ENCODE peak calls at places on chromosomes 5 and 9, in seven cellular contexts. H is tibial artery, W is endothelial cell of umbilical vein, K is ovary, O is lower leg skin, V is hepatocyte, M is cardiac fibroblast. Q is an unnamed sample.

GRCh38 chr5:35026941-35027340 is 20.8 kb downstream of the AGXT2 start:
- DNase-seq in O (no peak), W (no peak), H (no peak), M (no peak), V (no peak), K (no peak), Q (no peak)

GRCh38 chr5:1564182-1564748 is 40.5 kb upstream of the LPCAT1 start:
- DNase-seq in O (peak; percentile 36), K (no peak), H (no peak), M (peak; percentile 76), W (peak; percentile 70), V (no peak), Q (peak; percentile 98)

GRCh38 chr9:88957526-88957925 is 33.7 kb upstream of the S1PR3 start:
- DNase-seq in K (no peak), O (no peak), V (no peak), H (no peak), W (no peak), M (no peak), Q (no peak)

GRCh38 chr5:132104561-132104960 is 31.0 kb downstream of the CSF2 start:
- DNase-seq in H (no peak), M (peak; percentile 66), K (no peak), W (no peak), V (no peak), O (no peak), Q (no peak)

GRCh38 chr5:72137826-72138409 is 30.6 kb downstream of the MAP1B start:
- DNase-seq in O (no peak), H (no peak), K (no peak), M (no peak), V (no peak), W (peak; percentile 51), Q (no peak)

GRCh38 chr9:122180633-122181032 is 20.9 kb downstream of the MORN5 start:
- DNase-seq in M (peak; percentile 83), K (no peak), O (no peak), V (peak; percentile 75), H (no peak), W (peak; percentile 27), Q (no peak)

GRCh38 chr5:142200387-142200786 is 91.8 kb downstream of the NDFIP1 start:
- DNase-seq in W (no peak), M (no peak), O (no peak), H (no peak), V (no peak), K (no peak), Q (no peak)

GRCh38 chr5:126615286-126615685 is 14.5 kb downstream of the PHAX start:
- DNase-seq in H (no peak), K (no peak), M (no peak), V (no peak), W (no peak), O (no peak), Q (no peak)

GRCh38 chr9:96875460-96876142 is 21.3 kb upstream of the ZNF782 start:
- DNase-seq in W (peak; percentile 87), H (no peak), M (peak; percentile 80), O (no peak), K (no peak), V (peak; percentile 92), Q (no peak)
- TF ChIP-seq CTCF in W (peak; percentile 27), H (no peak), M (peak; percentile 18), O (no peak), K (no peak), V (peak; percentile 50), Q (no peak)

GRCh38 chr9:130915096-130915447 is 18.5 kb upstream of the QRFP start:
- DNase-seq in K (no peak), M (no peak), W (no peak), O (no peak), V (no peak), H (no peak), Q (no peak)
- TF ChIP-seq CTCF in K (no peak), M (no peak), W (no peak), O (no peak), V (no peak), H (no peak), Q (no peak)

GRCh38 chr5:144469106-144469505 is 298.4 kb downstream of the KCTD16 start:
- DNase-seq in M (peak; percentile 65), O (no peak), V (no peak), K (no peak), W (no peak), H (no peak), Q (no peak)

GRCh38 chr5:144468542-144468941 is 297.9 kb downstream of the KCTD16 start:
- DNase-seq in O (no peak), M (peak; percentile 36), V (no peak), K (no peak), W (no peak), H (no peak), Q (no peak)

GRCh38 chr5:144473650-144474049 is 303.0 kb downstream of the KCTD16 start:
- DNase-seq in H (no peak), V (no peak), W (no peak), K (no peak), M (no peak), O (no peak), Q (no peak)

GRCh38 chr5:144465441-144465840 is 294.8 kb downstream of the KCTD16 start:
- DNase-seq in M (no peak), W (no peak), V (no peak), K (no peak), O (no peak), H (no peak), Q (no peak)

DNA sequence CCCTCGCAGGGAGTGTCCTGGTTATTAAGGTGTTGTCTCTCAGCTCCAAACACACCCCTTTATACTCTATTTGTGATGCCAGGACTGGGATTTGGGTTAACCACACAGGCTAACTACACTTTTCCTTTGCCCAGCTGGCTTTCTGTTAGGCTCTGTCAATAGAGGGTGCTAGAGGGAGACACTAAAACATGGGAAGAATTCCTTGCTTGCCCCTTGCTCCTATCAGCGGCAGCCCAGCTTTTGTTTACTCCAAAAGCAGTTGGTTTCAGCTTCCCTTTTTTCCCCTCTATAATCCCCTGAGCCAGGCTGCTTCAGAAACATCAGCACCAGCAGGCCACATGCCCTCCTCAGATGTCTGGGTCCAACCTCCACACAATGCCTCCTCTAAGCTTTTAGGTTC is 297.1 kb downstream of the KCTD16 start:
- DNase-seq in M (peak; percentile 70), K (no peak), O (no peak), W (peak; percentile 40), V (peak; percentile 60), H (no peak), Q (no peak)
- TF ChIP-seq CTCF in M (peak; percentile 76), K (no peak), O (no peak), W (peak; percentile 55), V (peak; percentile 55), H (peak; percentile 25), Q (no peak)

DNA sequence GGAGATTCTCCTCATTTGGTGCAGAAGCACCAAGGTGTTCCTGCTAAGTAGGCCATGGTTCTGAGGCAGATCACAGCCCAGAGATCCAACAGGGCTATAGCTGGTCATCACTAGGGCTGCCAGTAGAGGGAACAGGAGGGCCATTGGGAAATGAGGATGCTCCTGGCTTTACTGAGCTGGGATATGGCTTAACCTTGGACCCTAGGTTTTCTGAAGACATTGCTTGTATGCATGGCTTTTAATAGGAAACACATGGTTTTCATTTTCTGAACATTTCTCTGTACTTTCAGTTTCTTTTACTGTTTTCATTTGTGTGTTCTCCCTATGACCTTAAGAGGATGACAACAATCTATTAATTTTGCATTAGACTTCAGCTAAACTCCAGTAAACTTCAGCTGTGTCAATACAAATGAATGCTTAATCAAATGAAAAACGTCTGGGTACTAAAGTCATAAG is at the start of gene IFNW1:
- DNase-seq in V (no peak), W (no peak), M (no peak), H (no peak), K (no peak), O (no peak), Q (no peak)
- TF ChIP-seq CTCF in V (no peak), W (no peak), M (peak; percentile 29), H (no peak), K (no peak), O (no peak), Q (no peak)

GRCh38 chr9:77013932-77014596 is 5.4 kb upstream of the FOXB2 start:
- DNase-seq in H (no peak), W (no peak), O (no peak), V (no peak), M (no peak), K (no peak), Q (no peak)

GRCh38 chr9:77014597-77015263 is 4.7 kb upstream of the FOXB2 start:
- DNase-seq in W (no peak), M (peak; percentile 31), V (no peak), O (no peak), K (no peak), H (no peak), Q (no peak)

GRCh38 chr9:77013186-77013931 is 6.1 kb upstream of the FOXB2 start:
- DNase-seq in V (no peak), M (no peak), K (no peak), W (no peak), H (no peak), O (no peak), Q (no peak)

GRCh38 chr9:77010527-77010926 is 8.9 kb upstream of the FOXB2 start:
- DNase-seq in V (no peak), K (no peak), H (no peak), M (no peak), W (no peak), O (no peak), Q (no peak)

GRCh38 chr9:77011973-77012817 is 7.3 kb upstream of the FOXB2 start:
- DNase-seq in H (peak; percentile 41), V (peak; percentile 76), M (peak; percentile 63), K (peak; percentile 40), W (peak; percentile 54), O (no peak), Q (no peak)
- TF ChIP-seq CTCF in H (peak; percentile 64), V (peak; percentile 72), M (peak; percentile 84), K (no peak), W (peak; percentile 90), O (no peak), Q (peak; percentile 91)

GRCh38 chr9:131181091-131181681 is 55.8 kb downstream of the NUP214 start:
- DNase-seq in W (no peak), K (no peak), V (no peak), M (no peak), O (no peak), H (no peak), Q (no peak)
- TF ChIP-seq CTCF in W (no peak), K (no peak), V (no peak), M (no peak), O (no peak), H (no peak), Q (peak; percentile 55)

GRCh38 chr9:69809304-69809863 is 11.2 kb upstream of the CFAP95 start:
- DNase-seq in K (no peak), O (no peak), M (peak; percentile 63), W (peak; percentile 36), H (no peak), V (no peak), Q (no peak)
- TF ChIP-seq CTCF in K (no peak), O (no peak), M (peak; percentile 53), W (peak; percentile 33), H (no peak), V (peak; percentile 13), Q (peak; percentile 21)

DNA sequence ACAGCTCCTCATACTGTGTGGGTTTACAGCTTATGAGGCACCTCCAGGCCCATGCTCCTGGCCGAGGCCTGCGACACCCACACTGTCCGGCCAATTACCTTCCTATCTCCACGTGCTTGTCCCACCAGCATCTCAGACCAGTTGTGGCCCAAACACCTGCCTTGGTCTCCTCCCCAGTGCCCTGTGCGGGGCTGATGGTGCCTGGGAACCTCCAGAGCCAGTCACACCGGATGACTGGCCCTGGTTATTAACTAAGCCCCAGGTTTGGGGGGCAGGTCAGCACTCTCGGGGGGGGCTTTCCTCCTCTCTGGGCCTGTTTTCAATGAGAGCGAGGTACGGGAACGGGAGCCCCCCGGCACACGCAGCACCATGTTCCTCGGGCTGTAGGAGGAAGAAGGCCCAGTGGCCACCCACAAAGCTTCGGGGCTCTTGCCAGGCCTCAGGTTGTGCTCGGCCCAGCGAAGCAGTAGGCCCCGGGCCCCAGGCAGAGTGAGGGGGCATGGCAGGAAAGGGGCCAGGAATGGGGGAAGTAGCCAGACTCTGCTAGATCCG is 76.0 kb upstream of the PHYKPL start:
- DNase-seq in V (no peak), K (peak; percentile 6), H (peak; percentile 12), W (no peak), M (no peak), O (no peak), Q (peak; percentile 31)
- TF ChIP-seq CTCF in V (no peak), K (no peak), H (no peak), W (no peak), M (no peak), O (no peak), Q (no peak)